ENCODE peak calls at places on chromosomes 13 and 19, in nine cellular contexts. V is NCI-H446; Y is nucleus accumbens; E is GM04503; R is Caco-2; M is uterus; G is stimulated activated CD4-positive, alpha-beta T cell treated with anti-CD3 and anti-CD28 coated beads, Interleukin-2, amount 100 ng/mL, for 24 hours; C is activated naive CD4-positive, alpha-beta T cell treated with anti-CD3 and anti-CD28 coated beads for 36 hours; P is effector CD4-positive, alpha-beta T cell. U is an unnamed sample.
A peak's percentile ranks its signal among the peaks of the same experiment; 100 is the strongest.

GRCh38 chr13:114065926-114066774 is 66.3 kb downstream of the RASA3 start:
- DNase-seq in M (no peak), V (no peak), C (peak; percentile 72), P (no peak), E (no peak), Y (no peak), R (no peak), G (peak; percentile 32), U (no peak)

GRCh38 chr19:42175952-42176648 is 41.4 kb downstream of the DEDD2 start:
- DNase-seq in M (no peak), R (no peak), V (peak; percentile 16), P (no peak), G (no peak), Y (no peak), C (peak; percentile 10), E (no peak), U (peak; percentile 47)

GRCh38 chr19:46475976-46476375 is 4.6 kb upstream of the PNMA8A start:
- DNase-seq in V (no peak), P (no peak), M (no peak), E (no peak), G (no peak), R (no peak), Y (no peak), C (no peak), U (no peak)

GRCh38 chr19:54684537-54684936 is 21.8 kb downstream of the LILRB4 start:
- DNase-seq in V (no peak), M (no peak), P (no peak), C (peak; percentile 30), E (no peak), Y (no peak), G (no peak), R (peak; percentile 65), U (no peak)

GRCh38 chr13:50740052-50740741 is 103.3 kb downstream of the DLEU7 start:
- DNase-seq in P (no peak), R (no peak), E (peak; percentile 63), M (no peak), C (no peak), Y (no peak), G (no peak), V (no peak), U (no peak)

GRCh38 chr13:59094149-59094548 is 1069.6 kb downstream of the DIAPH3 start:
- DNase-seq in M (no peak), P (no peak), Y (no peak), G (no peak), C (no peak), V (peak; percentile 31), E (no peak), R (no peak), U (no peak)

GRCh38 chr13:27775943-27776342 is 16.3 kb upstream of the GSX1 start:
- DNase-seq in M (no peak), Y (no peak), V (no peak), C (no peak), G (no peak), R (no peak), E (no peak), P (no peak), U (no peak)

GRCh38 chr13:96994030-96994848 is at the start of gene OXGR1:
- DNase-seq in V (no peak), Y (peak; percentile 3), M (no peak), R (peak; percentile 18), C (no peak), E (no peak), P (no peak), G (no peak), U (no peak)

GRCh38 chr19:2779121-2779740 is 3.8 kb downstream of the SGTA start:
- DNase-seq in V (no peak), M (no peak), P (no peak), E (no peak), G (no peak), R (no peak), Y (peak; percentile 49), C (no peak), U (no peak)

GRCh38 chr13:40672310-40673060 is 6.0 kb upstream of the FOXO1 start:
- DNase-seq in E (no peak), C (peak; percentile 35), Y (no peak), P (no peak), R (no peak), V (peak; percentile 74), G (peak; percentile 33), M (no peak), U (no peak)

GRCh38 chr19:5953680-5954213 is 24.2 kb downstream of the RANBP3 start:
- DNase-seq in G (peak; percentile 43), M (no peak), V (no peak), C (peak; percentile 63), P (no peak), E (no peak), Y (peak; percentile 15), R (no peak), U (no peak)

GRCh38 chr13:111339366-111340143 is 19.1 kb downstream of the TEX29 start:
- DNase-seq in R (no peak), Y (no peak), G (no peak), V (no peak), E (no peak), P (no peak), M (no peak), C (no peak), U (no peak)

U was measured in occipital lobe.